ENCODE peak calls at places on chromosome 4, in eight cellular contexts. O is Calu3, E is SHP77 treated with DMSO at 0.1 percent for 48 hours, F is GM20000, A is neural crest cell, Z is non-pigmented ciliary epithelial cell, P is astrocyte of the hippocampus, Y is mesenchymal stem cell. S is an unnamed sample.

GRCh38 chr4:129358571-129358970 is 262.6 kb downstream of the C4orf33 start:
- DNase-seq in Y (peak), E (no peak), P (peak), Z (peak), O (no peak), F (no peak), A (no peak), S (no peak)

GRCh38 chr4:144734522-144734921 is 88.6 kb downstream of the HHIP start:
- DNase-seq in E (no peak), F (no peak), O (no peak), Z (no peak), A (no peak), P (peak), Y (peak), S (no peak)

GRCh38 chr4:6183740-6184139 is 16.6 kb downstream of the JAKMIP1 start:
- DNase-seq in O (no peak), A (no peak), P (no peak), E (no peak), F (peak), Z (no peak), Y (no peak), S (no peak)

GRCh38 chr4:107719211-107719926 is 665 bp downstream of the PAPSS1 start:
- DNase-seq in A (no peak), Y (peak), E (no peak), F (peak), O (peak), P (peak), Z (no peak), S (no peak)

GRCh38 chr4:57109847-57110634 is at the start of gene IGFBP7:
- DNase-seq in E (no peak), Y (peak), P (peak), O (peak), Z (no peak), A (peak), F (peak), S (peak)

GRCh38 chr4:145625677-145626622 is 6.8 kb downstream of the MMAA start:
- DNase-seq in O (no peak), Z (no peak), E (no peak), F (no peak), P (no peak), A (no peak), Y (no peak), S (no peak)

GRCh38 chr4:76804060-76804459 is 93.9 kb downstream of the SOWAHB start:
- DNase-seq in F (no peak), Y (peak), E (no peak), A (no peak), Z (no peak), O (no peak), P (no peak), S (no peak)

GRCh38 chr4:87949961-87950360 is 25.6 kb upstream of the SPP1 start:
- DNase-seq in F (no peak), Y (peak), P (peak), Z (no peak), A (no peak), O (peak), E (no peak), S (no peak)

GRCh38 chr4:83138979-83139378 is 24.4 kb upstream of the PLAC8 start:
- DNase-seq in P (no peak), F (no peak), O (no peak), A (no peak), Y (no peak), Z (no peak), E (no peak), S (no peak)

GRCh38 chr4:1595789-1596325 is 88.3 kb downstream of the FAM53A start:
- DNase-seq in P (no peak), Y (no peak), E (no peak), Z (no peak), O (no peak), F (no peak), A (no peak), S (no peak)

GRCh38 chr4:10460313-10461047 is 3.3 kb upstream of the ZNF518B start:
- DNase-seq in Z (no peak), F (peak), P (no peak), E (no peak), O (no peak), A (no peak), Y (no peak), S (peak)

GRCh38 chr4:845233-845835 is 19.4 kb upstream of the CPLX1 start:
- DNase-seq in F (no peak), O (no peak), P (no peak), Y (peak), Z (peak), A (no peak), E (no peak), S (no peak)

GRCh38 chr4:38678078-38678477 is 14.1 kb downstream of the KLF3 start:
- DNase-seq in O (no peak), F (no peak), P (peak), Z (peak), E (no peak), Y (peak), A (no peak), S (no peak)

GRCh38 chr4:16048639-16049448 is 35.0 kb downstream of the PROM1 start:
- DNase-seq in Z (no peak), A (no peak), Y (no peak), P (peak), F (no peak), O (no peak), E (no peak), S (no peak)

GRCh38 chr4:80592950-80593349 is 257.4 kb downstream of the CFAP299 start:
- DNase-seq in Z (no peak), O (no peak), A (no peak), Y (no peak), P (no peak), F (peak), E (no peak), S (peak)

GRCh38 chr4:173420324-173420752 is 21.4 kb upstream of the SCRG1 start:
- DNase-seq in E (no peak), A (no peak), P (peak), F (peak), Y (peak), Z (no peak), O (no peak), S (peak)

GRCh38 chr4:47597696-47598095 is 112.6 kb downstream of the ATP10D start:
- DNase-seq in F (no peak), Z (no peak), O (no peak), A (no peak), E (no peak), P (peak), Y (no peak), S (no peak)

GRCh38 chr4:15707363-15707715 is 4.5 kb downstream of the BST1 start:
- DNase-seq in Y (no peak), F (no peak), O (no peak), P (no peak), A (no peak), E (no peak), Z (no peak), S (no peak)

S was measured in K562.